ENCODE peak calls at places on chromosomes 12 and 14, in six cellular contexts. C, G, V, U, E and N are unnamed samples.

GRCh38 chr12:43210437-43211197 is 341.4 kb downstream of the ADAMTS20 start:
- DNase-seq in C (no peak), V (no peak), E (no peak), G (peak), U (no peak), N (peak)

GRCh38 chr14:104436741-104437701 is 142.5 kb upstream of the C14orf180 start:
- DNase-seq in G (no peak), C (peak), U (no peak), V (no peak), E (no peak), N (peak)

GRCh38 chr14:101408077-101408831 is 153.0 kb upstream of the DIO3 start:
- DNase-seq in C (no peak), E (no peak), U (peak), V (no peak), G (peak), N (no peak)

GRCh38 chr12:2251485-2252179 is 198.8 kb downstream of the CACNA1C start:
- DNase-seq in C (no peak), V (no peak), U (no peak), G (peak), E (no peak), N (no peak)

GRCh38 chr14:90355540-90356518 is 24.1 kb upstream of the NRDE2 start:
- DNase-seq in C (no peak), V (no peak), G (peak), E (no peak), U (no peak), N (peak)

GRCh38 chr12:122948605-122949004 is 17.7 kb downstream of the ABCB9 start:
- DNase-seq in G (no peak), V (no peak), C (no peak), E (no peak), U (no peak), N (no peak)

GRCh38 chr14:54579606-54580005 is 12.7 kb downstream of the SAMD4A start:
- DNase-seq in E (no peak), C (no peak), G (no peak), U (no peak), V (no peak), N (peak)

GRCh38 chr12:91335724-91336123 is 153.1 kb upstream of the DCN start:
- DNase-seq in U (no peak), V (no peak), E (no peak), G (no peak), C (no peak), N (no peak)

GRCh38 chr12:47361389-47362031 is 281.8 kb upstream of the AMIGO2 start:
- DNase-seq in V (no peak), E (no peak), U (peak), G (no peak), C (no peak), N (no peak)

GRCh38 chr12:46560874-46561273 is 188.3 kb upstream of the SLC38A2 start:
- DNase-seq in E (no peak), C (no peak), U (no peak), V (no peak), G (no peak), N (no peak)

GRCh38 chr14:105069887-105070759 is 4.9 kb upstream of the GPR132 start:
- DNase-seq in V (no peak), U (no peak), C (no peak), E (no peak), G (peak), N (peak)

GRCh38 chr12:99138397-99138796 is 493.3 kb downstream of the APAF1 start:
- DNase-seq in C (no peak), G (no peak), E (no peak), U (no peak), V (no peak), N (no peak)

GRCh38 chr12:82456633-82457032 is 98.3 kb downstream of the METTL25 start:
- DNase-seq in C (no peak), G (no peak), E (no peak), V (no peak), U (no peak), N (no peak)

GRCh38 chr12:6535960-6536847 is 1.9 kb downstream of the GAPDH start:
- DNase-seq in U (no peak), V (no peak), C (no peak), G (no peak), E (no peak), N (no peak)

GRCh38 chr12:5708371-5708770 is 236.7 kb downstream of the ANO2 start:
- DNase-seq in G (no peak), E (no peak), V (no peak), C (no peak), U (no peak), N (no peak)

GRCh38 chr12:31868980-31869379 is 90.2 kb upstream of the RESF1 start:
- DNase-seq in C (peak), E (no peak), U (peak), G (peak), V (no peak), N (peak)

GRCh38 chr14:49975286-49975685 is 82.4 kb downstream of the ARF6 start:
- DNase-seq in G (peak), U (no peak), E (peak), V (no peak), C (no peak), N (peak)

GRCh38 chr14:104855532-104856090 is 9.5 kb upstream of the CEP170B start:
- DNase-seq in G (no peak), U (no peak), C (peak), E (no peak), V (no peak), N (no peak)

GRCh38 chr12:12749433-12749832 is 32.3 kb downstream of the CDKN1B start:
- DNase-seq in U (peak), E (no peak), G (peak), C (no peak), V (no peak), N (peak)

GRCh38 chr12:51247523-51248206 is 9.0 kb downstream of the DAZAP2 start:
- DNase-seq in U (no peak), E (no peak), C (no peak), G (no peak), V (no peak), N (no peak)

GRCh38 chr12:49970030-49970429 is 2.7 kb upstream of the AQP6 start:
- DNase-seq in V (no peak), E (no peak), G (no peak), U (no peak), C (peak), N (no peak)